ENCODE peak calls at places on chromosomes 6 and 20, in five cellular contexts. I is upper lobe of left lung, T is A549, E is stomach, B is IMR-90. O is an unnamed sample.
A peak's percentile ranks its signal among the peaks of the same experiment; 100 is the strongest.

GRCh38 chr6:10567256-10568041 is 46.3 kb downstream of the GCNT2 start:
- DNase-seq in I (no peak), T (no peak), E (no peak), B (no peak), O (no peak)

GRCh38 chr6:89251170-89251569 is 34.0 kb upstream of the GABRR1 start:
- DNase-seq in I (no peak), T (no peak), E (no peak), B (no peak), O (no peak)

GRCh38 chr6:12595161-12595792 is 121.3 kb upstream of the PHACTR1 start:
- DNase-seq in I (no peak), T (no peak), E (no peak), B (peak; percentile 52), O (no peak)

GRCh38 chr6:112225691-112226090 is 28.7 kb downstream of the LAMA4 start:
- DNase-seq in I (no peak), T (no peak), E (no peak), B (peak; percentile 35), O (no peak)

GRCh38 chr20:63202021-63202420 is 13.9 kb downstream of the YTHDF1 start:
- DNase-seq in I (no peak), T (no peak), E (no peak), B (no peak), O (no peak)

GRCh38 chr6:130560231-130560630 is 194.4 kb downstream of the TMEM200A start:
- DNase-seq in I (no peak), T (no peak), E (no peak), B (peak; percentile 29), O (no peak)

GRCh38 chr20:40958598-40958997 is 70.0 kb upstream of the TOP1 start:
- DNase-seq in I (no peak), T (no peak), E (peak; percentile 14), B (no peak), O (no peak)

GRCh38 chr6:26284537-26285142 is 80.4 kb upstream of the BTN3A2 start:
- DNase-seq in I (peak; percentile 83), T (no peak), E (peak; percentile 55), B (peak; percentile 74), O (peak; percentile 49)

GRCh38 chr20:49505518-49505917 is 23.1 kb upstream of the KCNB1 start:
- DNase-seq in I (no peak), T (no peak), E (no peak), B (peak; percentile 50), O (no peak)

GRCh38 chr20:15763344-15763743 is 809.9 kb downstream of the KIF16B start:
- DNase-seq in I (no peak), T (no peak), E (no peak), B (peak; percentile 3), O (no peak)

GRCh38 chr6:136788069-136788902 is 4.0 kb downstream of the MAP3K5 start:
- DNase-seq in I (no peak), T (no peak), E (no peak), B (peak; percentile 89), O (no peak)

GRCh38 chr20:35329435-35330139 is 37.4 kb upstream of the FAM83C start:
- DNase-seq in I (no peak), T (peak; percentile 84), E (peak; percentile 60), B (peak; percentile 28), O (no peak)

GRCh38 chr6:61555993-61556392 is 730.0 kb downstream of the KHDRBS2 start:
- DNase-seq in I (peak; percentile 48), T (no peak), E (no peak), B (no peak), O (no peak)

GRCh38 chr6:157795826-157796225 is 27.2 kb upstream of the SNX9 start:
- DNase-seq in I (no peak), T (no peak), E (no peak), B (no peak), O (no peak)

GRCh38 chr6:106476326-106477105 is 116.0 kb downstream of the CRYBG1 start:
- DNase-seq in I (no peak), T (no peak), E (no peak), B (peak; percentile 42), O (no peak)

GRCh38 chr6:146598785-146599405 is at the start of gene ADGB:
- DNase-seq in I (peak; percentile 94), T (peak; percentile 15), E (peak; percentile 45), B (peak; percentile 35), O (no peak)

GRCh38 chr6:12911387-12911960 is 194.9 kb downstream of the PHACTR1 start:
- DNase-seq in I (no peak), T (peak; percentile 2), E (no peak), B (peak; percentile 9), O (no peak)

GRCh38 chr6:27332692-27333641 is 20.9 kb upstream of the POM121L2 start:
- DNase-seq in I (no peak), T (peak; percentile 30), E (no peak), B (peak; percentile 71), O (no peak)

GRCh38 chr6:16361121-16361520 is 122.7 kb downstream of the GMPR start:
- DNase-seq in I (no peak), T (no peak), E (no peak), B (no peak), O (no peak)

GRCh38 chr20:40938020-40938419 is 90.6 kb upstream of the TOP1 start:
- DNase-seq in I (no peak), T (no peak), E (no peak), B (no peak), O (no peak)

GRCh38 chr6:133890941-133891813 is 2.3 kb downstream of the TCF21 start:
- DNase-seq in I (peak; percentile 58), T (peak; percentile 60), E (peak; percentile 29), B (peak; percentile 39), O (no peak)

GRCh38 chr6:126628125-126628524 is 288.2 kb downstream of the CENPW start:
- DNase-seq in I (no peak), T (no peak), E (no peak), B (no peak), O (no peak)

GRCh38 chr6:82144007-82144851 is 103.3 kb downstream of the IBTK start:
- DNase-seq in I (no peak), T (peak; percentile 47), E (no peak), B (peak; percentile 98), O (no peak)

GRCh38 chr20:63964412-63964811 is 5.3 kb downstream of the ZNF512B start:
- DNase-seq in I (peak; percentile 77), T (no peak), E (no peak), B (no peak), O (no peak)

GRCh38 chr6:105429676-105430075 is 26.8 kb upstream of the PREP start:
- DNase-seq in I (no peak), T (no peak), E (no peak), B (peak; percentile 74), O (no peak)

GRCh38 chr20:6768228-6769185 is 1.0 kb downstream of the BMP2 start:
- DNase-seq in I (peak; percentile 46), T (no peak), E (peak; percentile 32), B (peak; percentile 4), O (no peak)

GRCh38 chr6:124535746-124536145 is 426.5 kb upstream of the RNF217 start:
- DNase-seq in I (peak; percentile 13), T (peak; percentile 1), E (no peak), B (no peak), O (no peak)

GRCh38 chr6:149484733-149485700 is at the start of gene ZC3H12D:
- DNase-seq in I (peak; percentile 75), T (peak; percentile 34), E (peak; percentile 59), B (peak; percentile 33), O (no peak)

GRCh38 chr20:2458919-2459499 is 11.6 kb downstream of the SNRPB start:
- DNase-seq in I (no peak), T (no peak), E (no peak), B (no peak), O (no peak)

GRCh38 chr20:58438970-58439808 is 50.2 kb downstream of the VAPB start:
- DNase-seq in I (no peak), T (no peak), E (no peak), B (no peak), O (no peak)

GRCh38 chr6:144063744-144064401 is 31.5 kb downstream of the SF3B5 start:
- DNase-seq in I (peak; percentile 98), T (peak; percentile 63), E (peak; percentile 93), B (no peak), O (peak; percentile 79)
- TF ChIP-seq POLR2A in I (no peak), T (no peak), E (peak; percentile 43), B (no peak), O (peak; percentile 52)

GRCh38 chr6:113565306-113565705 is 291.8 kb upstream of the MARCKS start:
- DNase-seq in I (no peak), T (no peak), E (no peak), B (peak; percentile 56), O (no peak)

GRCh38 chr6:113570176-113570575 is 287.0 kb upstream of the MARCKS start:
- DNase-seq in I (no peak), T (no peak), E (no peak), B (no peak), O (no peak)

GRCh38 chr6:113576310-113576709 is 280.8 kb upstream of the MARCKS start:
- DNase-seq in I (no peak), T (no peak), E (no peak), B (no peak), O (no peak)

GRCh38 chr6:113574147-113574546 is 283.0 kb upstream of the MARCKS start:
- DNase-seq in I (no peak), T (no peak), E (no peak), B (no peak), O (no peak)

GRCh38 chr6:113570651-113571050 is 286.5 kb upstream of the MARCKS start:
- DNase-seq in I (no peak), T (no peak), E (no peak), B (no peak), O (no peak)
- H3K4me3 ChIP-seq in I (no peak overlapping the region), T (no peak overlapping the region), E (no peak overlapping the region), B (no peak overlapping the region), O (no peak overlapping the region)

GRCh38 chr6:292506-293184 is 358 bp downstream of the DUSP22 start:
- DNase-seq in I (peak; percentile 94), T (peak; percentile 19), E (peak; percentile 79), B (peak; percentile 24), O (peak; percentile 58)
- TF ChIP-seq POLR2A in I (no peak), T (no peak), E (no peak), B (no peak), O (no peak)

GRCh38 chr6:108947114-108947854 is 99.1 kb downstream of the ARMC2 start:
- DNase-seq in I (no peak), T (no peak), E (no peak), B (peak; percentile 82), O (no peak)
- H3K4me3 ChIP-seq in I (no peak overlapping the region), T (no peak overlapping the region), E (no peak overlapping the region), B (no peak overlapping the region), O (no peak overlapping the region)

GRCh38 chr6:116100419-116101297 is at the start of gene NT5DC1:
- DNase-seq in I (peak; percentile 98), T (peak; percentile 78), E (peak; percentile 88), B (peak; percentile 67), O (peak; percentile 80)
- TF ChIP-seq POLR2A in I (no peak), T (peak; percentile 76), E (no peak), B (no peak), O (no peak)

DNA sequence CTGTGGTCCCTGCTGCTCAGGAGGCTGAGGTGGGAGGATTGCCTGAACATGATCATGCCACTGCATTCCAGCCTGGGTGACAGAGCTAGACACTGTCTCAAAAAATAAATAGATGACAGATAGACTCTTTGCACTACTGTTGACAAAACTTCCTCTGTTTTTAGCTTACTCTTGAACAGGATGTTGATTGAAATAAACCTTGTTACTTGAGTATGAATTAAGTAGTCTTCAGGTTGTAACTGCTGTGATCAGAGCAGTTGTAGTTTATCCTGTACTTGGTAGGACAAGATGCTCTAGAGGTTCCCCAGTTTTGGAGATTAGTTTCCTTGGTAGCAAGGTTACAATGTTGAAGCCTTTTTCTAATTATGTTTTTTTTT is 1.5 kb downstream of the GTF3C6 start:
- DNase-seq in I (no peak), T (no peak), E (no peak), B (no peak), O (no peak)
- H3K4me3 ChIP-seq in I (no peak overlapping the region), T (no peak overlapping the region), E (no peak overlapping the region), B (no peak overlapping the region), O (no peak overlapping the region)